ENCODE peak calls at places on chromosome 9, in seven cellular contexts. U is stimulated activated CD4-positive, alpha-beta T cell treated with anti-CD3 and anti-CD28 coated beads, Interleukin-4, amount 100 ng/mL, for 4 hours; D is nucleus accumbens; L is adipocyte; T is neural progenitor cell; G is LNCaP clone FGC; A is prostate gland. C is an unnamed sample.

GRCh38 chr9:6873862-6874261 is 116.1 kb downstream of the KDM4C start:
- DNase-seq in G (no peak), L (peak), T (no peak), D (no peak), A (no peak), U (no peak), C (no peak)

GRCh38 chr9:98006127-98006796 is 23.1 kb downstream of the ANP32B start:
- DNase-seq in T (no peak), A (no peak), L (peak), U (no peak), G (no peak), D (no peak), C (no peak)

GRCh38 chr9:108885643-108886348 is 23.7 kb downstream of the ACTL7A start:
- DNase-seq in U (peak), A (no peak), G (no peak), L (peak), T (no peak), D (no peak), C (no peak)

GRCh38 chr9:128607642-128608350 is 48.9 kb downstream of the DYNC2I2 start:
- DNase-seq in L (peak), D (peak), G (peak), U (no peak), A (peak), T (no peak), C (peak)

GRCh38 chr9:3894764-3895163 is 369.0 kb upstream of the RFX3 start:
- DNase-seq in L (peak), U (no peak), T (no peak), D (no peak), A (no peak), G (no peak), C (no peak)

GRCh38 chr9:122374885-122375420 is 4.1 kb downstream of the PTGS1 start:
- DNase-seq in U (no peak), A (peak), G (no peak), T (peak), L (peak), D (no peak), C (no peak)

GRCh38 chr9:130847306-130848217 is 12.5 kb downstream of the ABL1 start:
- DNase-seq in U (no peak), T (peak), D (no peak), A (no peak), L (peak), G (no peak), C (no peak)

GRCh38 chr9:34072868-34073590 is 24.3 kb upstream of the UBAP2 start:
- DNase-seq in G (peak), D (no peak), L (peak), A (peak), T (no peak), U (no peak), C (no peak)

GRCh38 chr9:137406876-137407589 is 15.9 kb downstream of the EXD3 start:
- DNase-seq in A (peak), D (peak), T (peak), G (no peak), L (peak), U (peak), C (peak)

GRCh38 chr9:24413651-24414050 is 132.0 kb downstream of the IZUMO3 start:
- DNase-seq in A (no peak), T (no peak), L (peak), U (no peak), D (no peak), G (no peak), C (no peak)

GRCh38 chr9:32716955-32717354 is 66.4 kb upstream of the TMEM215 start:
- DNase-seq in A (no peak), D (no peak), T (no peak), G (no peak), L (no peak), U (no peak), C (no peak)

GRCh38 chr9:98552306-98552705 is 156.4 kb downstream of the GABBR2 start:
- DNase-seq in U (no peak), L (no peak), G (no peak), A (no peak), D (no peak), T (peak), C (peak)

GRCh38 chr9:117343416-117343815 is 71.4 kb downstream of the ASTN2 start:
- DNase-seq in A (no peak), G (no peak), U (no peak), D (no peak), T (no peak), L (no peak), C (no peak)

GRCh38 chr9:98635374-98635773 is 73.4 kb downstream of the GABBR2 start:
- DNase-seq in L (no peak), A (no peak), G (no peak), U (no peak), T (no peak), D (no peak), C (no peak)

GRCh38 chr9:136623849-136624183 is 38.9 kb upstream of the EGFL7 start:
- DNase-seq in G (no peak), T (no peak), L (no peak), U (no peak), A (peak), D (no peak), C (no peak)

GRCh38 chr9:86072393-86073016 is 26.9 kb downstream of the GOLM1 start:
- DNase-seq in U (no peak), A (no peak), T (no peak), G (no peak), L (peak), D (no peak), C (no peak)

GRCh38 chr9:135045264-135046155 is 42.0 kb upstream of the OLFM1 start:
- DNase-seq in U (no peak), G (no peak), T (no peak), D (no peak), L (no peak), A (no peak), C (no peak)

GRCh38 chr9:107707419-107707837 is 217.9 kb upstream of the KLF4 start:
- DNase-seq in L (peak), A (no peak), D (no peak), G (no peak), T (no peak), U (no peak), C (no peak)

GRCh38 chr9:110575169-110575568 is 4.4 kb downstream of the SVEP1 start:
- DNase-seq in T (no peak), G (no peak), L (no peak), D (no peak), U (no peak), A (peak), C (no peak)

GRCh38 chr9:108953983-108954574 is 19.9 kb downstream of the ABITRAM start:
- DNase-seq in T (peak), A (no peak), G (peak), L (peak), U (no peak), D (no peak), C (no peak)

GRCh38 chr9:111274737-111275136 is 55.3 kb downstream of the OR2K2 start:
- DNase-seq in L (no peak), G (no peak), T (no peak), A (no peak), U (no peak), D (no peak), C (no peak)

GRCh38 chr9:85244856-85245255 is 496.9 kb downstream of the AGTPBP1 start:
- DNase-seq in L (no peak), D (no peak), T (peak), U (no peak), A (no peak), G (no peak), C (no peak)

GRCh38 chr9:108142504-108143201 is 653.1 kb upstream of the KLF4 start:
- DNase-seq in T (peak), D (peak), A (peak), L (peak), U (no peak), G (peak), C (peak)

GRCh38 chr9:130214921-130215320 is 42.7 kb downstream of the NCS1 start:
- DNase-seq in L (no peak), A (no peak), T (no peak), D (no peak), U (no peak), G (no peak), C (no peak)

GRCh38 chr9:13244190-13244589 is 35.3 kb downstream of the MPDZ start:
- DNase-seq in U (no peak), D (no peak), L (no peak), T (no peak), A (no peak), G (no peak), C (no peak)

GRCh38 chr9:138096192-138096845 is 218.7 kb downstream of the CACNA1B start:
- DNase-seq in L (no peak), T (no peak), A (no peak), G (no peak), D (no peak), U (no peak), C (no peak)

GRCh38 chr9:135588371-135588770 is 26.8 kb downstream of the PAEP start:
- DNase-seq in D (no peak), G (no peak), U (no peak), A (no peak), L (no peak), T (no peak), C (no peak)

GRCh38 chr9:91483189-91483691 is 59.6 kb upstream of the NFIL3 start:
- DNase-seq in U (no peak), D (no peak), A (no peak), T (no peak), L (peak), G (no peak), C (no peak)

GRCh38 chr9:105067895-105068580 is 140.1 kb upstream of the ABCA1 start:
- DNase-seq in L (no peak), U (no peak), A (no peak), G (no peak), T (no peak), D (no peak), C (no peak)

GRCh38 chr9:128916204-128916603 is 4.6 kb upstream of the PHYHD1 start:
- DNase-seq in L (no peak), T (no peak), A (peak), G (no peak), D (no peak), U (no peak), C (peak)

GRCh38 chr9:135712571-135713295 is 10.7 kb downstream of the KCNT1 start:
- DNase-seq in T (no peak), G (no peak), L (no peak), D (no peak), U (no peak), A (no peak), C (no peak)

GRCh38 chr9:94675008-94675841 is 35.9 kb upstream of the FBP1 start:
- DNase-seq in G (no peak), A (no peak), L (peak), T (no peak), D (no peak), U (no peak), C (no peak)

GRCh38 chr9:69120380-69121154 is 53.5 kb upstream of the TJP2 start:
- DNase-seq in T (peak), G (peak), L (no peak), U (no peak), A (peak), D (no peak), C (no peak)

GRCh38 chr9:73183917-73184861 is 32.5 kb downstream of the ANXA1 start:
- DNase-seq in T (peak), G (no peak), L (peak), A (no peak), U (no peak), D (no peak), C (no peak)

GRCh38 chr9:136013524-136014034 is 52.4 kb upstream of the UBAC1 start:
- DNase-seq in G (no peak), T (no peak), D (no peak), A (no peak), L (no peak), U (no peak), C (no peak)

GRCh38 chr9:71643330-71643729 is 125.0 kb downstream of the CEMIP2 start:
- DNase-seq in U (no peak), L (no peak), G (no peak), D (no peak), A (no peak), T (no peak), C (no peak)

GRCh38 chr9:90855208-90856000 is 53.8 kb downstream of the SYK start:
- DNase-seq in T (no peak), U (no peak), A (no peak), G (no peak), D (no peak), L (no peak), C (no peak)

GRCh38 chr9:133170716-133171115 is 7.0 kb upstream of the GBGT1 start:
- DNase-seq in T (no peak), U (no peak), A (no peak), G (no peak), D (no peak), L (no peak), C (no peak)

GRCh38 chr9:121954477-121955175 is 138.5 kb downstream of the TTLL11 start:
- DNase-seq in U (no peak), T (no peak), A (no peak), L (no peak), G (no peak), D (no peak), C (no peak)

C was measured in hypothalamus.